ENCODE peak calls at places on chromosomes 16 and 17, in seven cellular contexts. V is pancreas, W is A549, G is NB4, O is fibroblast of pulmonary artery, U is lower leg skin, K is omental fat pad. D is an unnamed sample.

GRCh38 chr16:85639529-85640253 is 26.6 kb downstream of the GSE1 start:
- DNase-seq in V (peak), W (no peak), G (no peak), O (no peak), U (peak), K (no peak), D (no peak)

GRCh38 chr17:35373532-35373983 is at the start of gene SLFN11:
- DNase-seq in V (peak), W (peak), G (peak), O (peak), U (peak), K (peak), D (peak)

GRCh38 chr16:29804455-29805231 is 1.7 kb upstream of the MAZ start:
- DNase-seq in V (peak), W (no peak), G (peak), O (no peak), U (no peak), K (no peak), D (no peak)

GRCh38 chr17:31499771-31500554 is 108.5 kb downstream of the RAB11FIP4 start:
- DNase-seq in V (peak), W (no peak), G (no peak), O (peak), U (no peak), K (no peak), D (no peak)

GRCh38 chr16:50040710-50041109 is 15.7 kb downstream of the CNEP1R1 start:
- DNase-seq in V (no peak), W (no peak), G (no peak), O (no peak), U (no peak), K (no peak), D (no peak)

GRCh38 chr17:51402881-51403280 is 142.5 kb downstream of the UTP18 start:
- DNase-seq in V (no peak), W (no peak), G (no peak), O (no peak), U (no peak), K (no peak), D (no peak)

GRCh38 chr17:58531661-58532554 is 17.5 kb upstream of the MTMR4 start:
- DNase-seq in V (peak), W (no peak), G (peak), O (peak), U (no peak), K (no peak), D (peak)

GRCh38 chr17:75909051-75909811 is 4.5 kb upstream of the MRPL38 start:
- DNase-seq in V (no peak), W (no peak), G (no peak), O (no peak), U (no peak), K (no peak), D (no peak)

DNA sequence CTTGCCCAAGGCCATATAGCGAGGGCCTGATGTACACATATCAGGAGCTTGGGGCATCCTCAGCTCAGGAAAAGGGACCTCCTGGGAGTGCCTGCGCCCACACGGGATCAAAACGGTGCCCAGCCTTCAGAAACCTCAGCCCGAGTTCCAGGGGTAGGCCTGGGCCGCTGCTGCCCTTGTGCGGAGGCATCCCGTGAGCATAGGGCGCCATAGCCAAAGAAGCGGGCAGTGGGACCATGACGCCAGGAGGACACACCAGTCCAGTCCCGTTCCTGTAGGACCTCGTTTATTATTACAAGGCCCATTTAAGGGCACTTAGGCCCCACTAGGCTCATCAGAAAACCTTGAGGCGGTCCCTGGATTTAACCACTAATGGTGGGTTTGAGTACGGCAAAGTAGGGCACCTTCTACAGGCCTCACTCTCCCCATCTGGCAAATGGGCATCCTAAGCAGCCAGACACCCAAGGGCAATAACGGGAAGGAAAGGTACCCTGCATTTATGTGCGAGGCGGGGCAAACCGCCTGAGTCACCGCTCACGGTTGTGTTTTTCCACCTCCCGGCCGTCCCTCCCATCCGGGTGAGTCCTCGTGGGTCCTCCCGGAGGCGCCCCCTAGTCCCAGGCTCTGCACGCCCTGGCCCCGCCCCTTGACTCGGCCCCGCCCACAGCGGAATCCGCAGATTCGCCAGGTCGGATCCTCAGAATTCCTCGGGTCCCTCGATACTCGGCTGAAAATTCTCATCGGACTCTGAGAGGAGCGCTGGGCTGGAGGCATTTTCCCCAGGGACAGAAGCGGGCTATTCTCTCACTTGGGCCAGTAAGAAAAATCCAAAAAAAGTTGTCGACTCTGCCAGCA is 726 bp upstream of the SETD1A start:
- DNase-seq in V (peak), W (peak), G (peak), O (peak), U (peak), K (peak), D (peak)
- TF ChIP-seq CTCF in V (no peak), W (peak), G (peak), O (peak), U (no peak), K (no peak), D (no peak)

GRCh38 chr16:55643161-55643970 is 12.4 kb upstream of the SLC6A2 start:
- DNase-seq in V (no peak), W (peak), G (no peak), O (peak), U (no peak), K (no peak), D (no peak)
- TF ChIP-seq CTCF in V (no peak), W (no peak), G (peak), O (peak), U (no peak), K (no peak), D (no peak)

GRCh38 chr17:47946929-47947397 is 5.6 kb downstream of the PNPO start:
- DNase-seq in V (peak), W (peak), G (peak), O (peak), U (peak), K (peak), D (peak)

GRCh38 chr17:47950448-47950847 is 7.2 kb downstream of the PRR15L start:
- DNase-seq in V (no peak), W (no peak), G (no peak), O (no peak), U (no peak), K (no peak), D (no peak)

GRCh38 chr17:47949197-47949759 is 7.9 kb downstream of the PNPO start:
- DNase-seq in V (peak), W (peak), G (peak), O (peak), U (peak), K (peak), D (peak)

GRCh38 chr17:47949951-47950350 is 7.7 kb downstream of the PRR15L start:
- DNase-seq in V (peak), W (no peak), G (no peak), O (no peak), U (no peak), K (no peak), D (no peak)

GRCh38 chr17:47948706-47949196 is 7.4 kb downstream of the PNPO start:
- DNase-seq in V (peak), W (peak), G (no peak), O (no peak), U (no peak), K (no peak), D (no peak)
- TF ChIP-seq CTCF in V (no peak), W (no peak), G (no peak), O (no peak), U (no peak), K (no peak), D (no peak)

GRCh38 chr16:76665571-76666275 is 388.5 kb downstream of the CNTNAP4 start:
- DNase-seq in V (no peak), W (no peak), G (no peak), O (no peak), U (no peak), K (no peak), D (no peak)

GRCh38 chr16:76669288-76669687 is 392.1 kb downstream of the CNTNAP4 start:
- DNase-seq in V (no peak), W (no peak), G (no peak), O (no peak), U (no peak), K (no peak), D (no peak)

GRCh38 chr16:76670125-76670857 is 393.1 kb downstream of the CNTNAP4 start:
- DNase-seq in V (no peak), W (no peak), G (no peak), O (no peak), U (no peak), K (no peak), D (no peak)

GRCh38 chr16:76668207-76668725 is 391.1 kb downstream of the CNTNAP4 start:
- DNase-seq in V (no peak), W (no peak), G (peak), O (no peak), U (no peak), K (no peak), D (no peak)
- TF ChIP-seq CTCF in V (no peak), W (no peak), G (peak), O (no peak), U (no peak), K (no peak), D (no peak)

GRCh38 chr16:2770057-2770780 is 6.9 kb downstream of the ELOB start:
- DNase-seq in V (no peak), W (peak), G (peak), O (no peak), U (no peak), K (no peak), D (no peak)
- TF ChIP-seq CTCF in V (no peak), W (no peak), G (peak), O (no peak), U (no peak), K (no peak), D (no peak)

GRCh38 chr17:37609170-37610040 is at the start of gene SYNRG:
- DNase-seq in V (peak), W (peak), G (peak), O (peak), U (peak), K (peak), D (peak)

GRCh38 chr17:37608369-37609169 is 649 bp downstream of the SYNRG start:
- DNase-seq in V (peak), W (peak), G (peak), O (peak), U (peak), K (no peak), D (no peak)

GRCh38 chr17:37614391-37614790 is 5.2 kb upstream of the SYNRG start:
- DNase-seq in V (no peak), W (no peak), G (no peak), O (peak), U (no peak), K (no peak), D (no peak)

GRCh38 chr17:37607637-37608368 is 1.4 kb downstream of the SYNRG start:
- DNase-seq in V (no peak), W (no peak), G (no peak), O (no peak), U (no peak), K (no peak), D (no peak)

GRCh38 chr17:37610971-37611370 is 1.8 kb upstream of the SYNRG start:
- DNase-seq in V (no peak), W (peak), G (peak), O (no peak), U (no peak), K (no peak), D (no peak)
- TF ChIP-seq CTCF in V (no peak), W (no peak), G (no peak), O (no peak), U (no peak), K (no peak), D (no peak)